ENCODE peak calls at places on chromosomes 12 and 14, in eight cellular contexts. T is foreskin keratinocyte, I is Peyer's patch, Z is thoracic aorta, H is fibroblast of lung, E is left lung, Q is psoas muscle, U is mesendoderm. D is an unnamed sample.

GRCh38 chr12:113407931-113408585 is 4.4 kb upstream of the SDS start:
- DNase-seq in T (no peak), I (no peak), Z (no peak), H (peak; percentile 65), E (no peak), Q (no peak), U (no peak), D (no peak)

GRCh38 chr14:76541594-76542219 is 165.8 kb downstream of the ESRRB start:
- DNase-seq in T (no peak), I (no peak), Z (no peak), H (no peak), E (no peak), Q (no peak), U (no peak), D (no peak)

GRCh38 chr12:132642846-132643835 is 24.6 kb downstream of the P2RX2 start:
- DNase-seq in T (no peak), I (no peak), Z (no peak), H (no peak), E (peak; percentile 65), Q (no peak), U (no peak), D (no peak)

GRCh38 chr12:129911437-129912049 is 7.7 kb upstream of the TMEM132D start:
- DNase-seq in T (peak; percentile 6), I (no peak), Z (no peak), H (no peak), E (no peak), Q (no peak), U (peak; percentile 61), D (peak; percentile 75)

GRCh38 chr12:48021485-48022179 is 17.4 kb upstream of the COL2A1 start:
- DNase-seq in T (no peak), I (no peak), Z (no peak), H (no peak), E (no peak), Q (no peak), U (peak; percentile 99), D (no peak)

GRCh38 chr14:22923746-22924145 is 4.8 kb upstream of the RBM23 start:
- DNase-seq in T (no peak), I (no peak), Z (no peak), H (no peak), E (no peak), Q (no peak), U (no peak), D (no peak)

GRCh38 chr14:106347291-106347778 is 821.0 kb downstream of the TMEM121 start:
- DNase-seq in T (no peak), I (no peak), Z (no peak), H (no peak), E (no peak), Q (no peak), U (no peak), D (no peak)

GRCh38 chr14:20627337-20628032 is 14.0 kb downstream of the OR6S1 start:
- DNase-seq in T (peak; percentile 29), I (no peak), Z (no peak), H (no peak), E (no peak), Q (no peak), U (no peak), D (no peak)

GRCh38 chr12:72511906-72512305 is 239.7 kb downstream of the TRHDE start:
- DNase-seq in T (no peak), I (no peak), Z (no peak), H (peak; percentile 89), E (no peak), Q (no peak), U (peak; percentile 37), D (no peak)

GRCh38 chr14:77306406-77307098 is 14.1 kb downstream of the POMT2 start:
- DNase-seq in T (no peak), I (no peak), Z (no peak), H (no peak), E (no peak), Q (no peak), U (peak; percentile 55), D (no peak)

GRCh38 chr14:34682787-34683321 is 31.5 kb downstream of the CFL2 start:
- DNase-seq in T (no peak), I (no peak), Z (no peak), H (peak; percentile 27), E (no peak), Q (no peak), U (no peak), D (no peak)

GRCh38 chr14:91281346-91281745 is 36.8 kb upstream of the GPR68 start:
- DNase-seq in T (peak; percentile 82), I (no peak), Z (no peak), H (no peak), E (no peak), Q (no peak), U (no peak), D (no peak)

GRCh38 chr12:19107750-19108149 is 21.8 kb upstream of the PLEKHA5 start:
- DNase-seq in T (no peak), I (no peak), Z (no peak), H (no peak), E (peak; percentile 72), Q (no peak), U (no peak), D (no peak)

GRCh38 chr14:34684578-34684977 is 29.8 kb downstream of the CFL2 start:
- DNase-seq in T (peak; percentile 5), I (no peak), Z (no peak), H (peak; percentile 53), E (no peak), Q (no peak), U (no peak), D (no peak)

GRCh38 chr12:122849352-122850047 is 14.2 kb downstream of the HIP1R start:
- DNase-seq in T (no peak), I (no peak), Z (no peak), H (no peak), E (no peak), Q (peak; percentile 57), U (no peak), D (no peak)

GRCh38 chr14:88765130-88765529 is 27.6 kb downstream of the EML5 start:
- DNase-seq in T (peak; percentile 68), I (no peak), Z (no peak), H (peak; percentile 0), E (no peak), Q (no peak), U (peak; percentile 37), D (no peak)

GRCh38 chr12:20212658-20213387 is 155.5 kb upstream of the PDE3A start:
- DNase-seq in T (peak; percentile 80), I (no peak), Z (peak; percentile 53), H (peak; percentile 100), E (no peak), Q (peak; percentile 84), U (peak; percentile 99), D (peak; percentile 73)

GRCh38 chr12:50213439-50213838 is 46.3 kb upstream of the CERS5 start:
- DNase-seq in T (peak; percentile 29), I (no peak), Z (no peak), H (no peak), E (no peak), Q (no peak), U (no peak), D (no peak)
- H3K27ac ChIP-seq in T (no peak overlapping the region), I (no peak overlapping the region), Z (no peak overlapping the region), H (no peak overlapping the region), E (no peak overlapping the region), Q (no peak overlapping the region), U (no peak overlapping the region), D (no peak overlapping the region)

DNA sequence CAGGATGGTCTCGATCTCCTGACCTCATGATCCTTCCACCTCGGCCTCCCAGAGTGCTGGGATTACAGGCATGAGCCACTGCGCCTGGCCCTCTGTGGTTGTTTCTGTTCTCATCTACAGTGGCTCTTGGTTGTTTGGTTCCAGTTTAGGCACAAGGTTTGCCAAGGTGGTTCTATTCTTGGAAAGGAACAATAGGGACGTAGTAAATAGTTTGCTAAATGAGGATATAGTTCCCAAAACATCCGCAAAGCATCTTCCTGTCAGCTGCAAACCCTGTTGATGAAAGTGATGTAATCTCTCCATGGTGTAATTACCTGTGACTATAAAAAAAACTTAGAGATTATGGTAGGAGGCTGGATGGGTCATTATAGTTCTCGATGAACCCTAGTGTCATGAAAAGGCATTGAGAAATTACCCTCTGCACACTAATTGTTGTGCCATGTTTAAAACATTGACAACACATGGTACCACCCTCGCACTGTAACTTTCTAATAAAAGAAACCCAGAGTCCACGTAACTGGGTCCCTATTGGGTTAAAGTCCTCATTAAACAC is 52.9 kb downstream of the SUSD6 start:
- DNase-seq in T (no peak), I (no peak), Z (no peak), H (no peak), E (no peak), Q (no peak), U (no peak), D (no peak)
- H3K4me1 ChIP-seq in T (peaks cover 6% of the 10 kb centered on the region), I (peaks cover 40% of the 10 kb centered on the region), Z (peaks cover 88% of the 10 kb centered on the region), H (peaks cover 13% of the 10 kb centered on the region), E (peaks cover 48% of the 10 kb centered on the region), Q (peaks cover 64% of the 10 kb centered on the region), U (peaks cover 6% of the 10 kb centered on the region), D (peaks cover 94% of the 10 kb centered on the region)

DNA sequence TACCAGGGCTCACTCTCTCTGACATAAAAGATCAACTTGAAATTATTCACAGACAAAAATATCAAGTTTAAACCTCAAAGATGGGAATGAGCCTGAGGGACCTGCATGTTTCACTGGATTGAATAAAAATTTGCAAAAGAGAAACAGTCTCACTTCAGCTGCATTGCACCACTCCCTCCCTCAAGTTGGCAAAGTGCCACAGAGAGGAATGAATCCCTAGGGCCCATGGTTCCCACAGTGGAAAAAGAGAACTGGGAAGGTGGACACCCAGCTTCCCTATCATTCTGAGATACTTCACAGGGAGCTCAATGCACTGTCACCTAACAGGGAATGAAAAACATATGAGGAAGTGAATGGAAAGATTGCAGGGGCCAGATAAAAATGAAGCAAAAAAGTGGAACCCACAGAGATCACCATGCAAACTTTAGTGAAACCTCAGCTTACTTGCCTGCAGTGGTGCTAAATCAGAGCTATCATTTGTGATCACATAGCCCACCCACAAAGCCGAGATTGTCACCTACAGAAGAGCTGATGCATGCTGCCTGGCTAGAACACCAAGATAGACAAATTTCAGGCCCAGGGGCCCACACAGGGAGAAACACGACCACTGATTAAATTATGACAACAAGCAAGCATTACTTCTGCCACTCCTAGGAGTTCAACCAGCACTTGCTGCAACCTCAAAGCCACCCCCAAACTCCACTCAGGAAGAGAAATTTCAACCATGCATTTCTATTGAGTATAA is 911.3 kb downstream of the LRFN5 start:
- DNase-seq in T (no peak), I (no peak), Z (no peak), H (no peak), E (no peak), Q (no peak), U (no peak), D (no peak)
- H3K27ac ChIP-seq in T (no peak overlapping the region), I (no peak overlapping the region), Z (no peak overlapping the region), H (no peak overlapping the region), E (no peak overlapping the region), Q (no peak overlapping the region), U (no peak overlapping the region), D (no peak overlapping the region)

DNA sequence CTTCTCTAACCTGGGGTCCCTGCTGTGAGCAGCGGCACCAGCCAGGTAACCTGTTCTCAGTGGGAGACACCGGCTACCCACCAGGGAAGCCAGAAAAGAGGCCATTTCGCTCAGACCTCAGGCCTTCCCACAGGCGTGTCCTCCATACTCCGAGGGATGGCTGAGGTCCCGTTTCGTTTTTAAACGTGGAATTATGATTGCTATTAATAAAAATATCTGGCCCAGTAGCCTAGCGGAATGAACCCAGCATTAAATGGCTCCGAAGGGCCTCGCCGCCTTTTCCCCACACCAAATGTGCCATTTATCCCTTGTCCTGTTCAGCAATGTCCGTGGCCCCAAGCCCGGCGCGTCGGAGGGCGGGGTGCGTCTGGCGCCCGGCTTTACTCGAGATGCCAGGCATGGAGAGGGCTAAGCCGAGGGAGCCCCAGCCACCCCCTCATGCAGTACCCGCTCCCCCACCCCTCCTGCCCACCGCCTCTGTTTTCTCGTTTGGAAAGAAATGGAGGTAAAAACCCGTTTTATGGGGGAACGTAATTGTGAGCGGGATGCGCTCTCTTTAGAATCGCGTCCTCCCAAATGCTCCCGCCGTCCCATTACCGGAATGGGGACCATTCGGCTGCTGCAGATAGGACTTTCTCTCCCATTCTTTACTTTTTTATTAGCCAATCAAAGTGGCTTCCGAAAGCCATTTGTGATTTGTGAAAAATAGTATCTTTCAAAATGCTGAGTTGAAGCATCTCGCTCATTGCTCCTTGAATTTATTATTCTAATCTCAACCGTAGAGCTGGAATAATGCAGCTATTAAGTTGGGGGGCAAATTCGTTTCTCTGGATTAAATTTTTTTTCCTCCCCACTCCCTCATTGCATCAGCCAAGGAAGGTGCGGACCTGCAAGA is 5.8 kb downstream of the HOXC8 start:
- DNase-seq in T (no peak), I (no peak), Z (no peak), H (no peak), E (peak; percentile 53), Q (peak; percentile 70), U (no peak), D (no peak)
- H3K4me1 ChIP-seq in T (peaks cover 3% of the 10 kb centered on the region), I (peaks cover 26% of the 10 kb centered on the region), Z (peaks cover 13% of the 10 kb centered on the region), H (no peaks in the 10 kb centered on the region), E (no peaks in the 10 kb centered on the region), Q (peaks cover 29% of the 10 kb centered on the region), U (peaks cover 2% of the 10 kb centered on the region), D (peaks cover 5% of the 10 kb centered on the region)

D was measured in upper lobe of right lung.